ENCODE peak calls at places on chromosomes 16 and 17, in five cellular contexts. One of them, this sample, is unnamed.

GRCh38 chr17:46851029-46851741 is at the start of gene WNT9B:
- DNase-seq in IMR-90: no peak
- DNase-seq in neuronal stem cell: no peak
- DNase-seq in trophoblast cell: peak
- DNase-seq in H1: peak
- DNase-seq in this sample: no peak

GRCh38 chr17:16818821-16819683 is 129.0 kb downstream of the CCDC144A start:
- DNase-seq in IMR-90: no peak
- DNase-seq in neuronal stem cell: no peak
- DNase-seq in trophoblast cell: no peak
- DNase-seq in H1: no peak
- DNase-seq in this sample: no peak

GRCh38 chr17:70100983-70101382 is 26.0 kb downstream of the KCNJ16 start:
- DNase-seq in IMR-90: no peak
- DNase-seq in neuronal stem cell: no peak
- DNase-seq in trophoblast cell: no peak
- DNase-seq in H1: no peak
- DNase-seq in this sample: no peak

GRCh38 chr16:89742948-89743347 is 21.6 kb downstream of the ZNF276 start:
- DNase-seq in IMR-90: no peak
- DNase-seq in neuronal stem cell: no peak
- DNase-seq in trophoblast cell: no peak
- DNase-seq in H1: no peak
- DNase-seq in this sample: no peak

GRCh38 chr16:49027420-49027819 is 254.2 kb downstream of the CBLN1 start:
- DNase-seq in IMR-90: no peak
- DNase-seq in neuronal stem cell: no peak
- DNase-seq in trophoblast cell: no peak
- DNase-seq in H1: no peak
- DNase-seq in this sample: no peak

GRCh38 chr16:29308644-29309546 is 97.6 kb downstream of the NPIPB11 start:
- DNase-seq in IMR-90: no peak
- DNase-seq in neuronal stem cell: no peak
- DNase-seq in trophoblast cell: no peak
- DNase-seq in H1: no peak
- DNase-seq in this sample: no peak

GRCh38 chr16:1916654-1916990 is 1.6 kb downstream of the HS3ST6 start:
- DNase-seq in IMR-90: no peak
- DNase-seq in neuronal stem cell: no peak
- DNase-seq in trophoblast cell: no peak
- DNase-seq in H1: no peak
- DNase-seq in this sample: no peak

GRCh38 chr16:18983565-18984424 is at the start of gene TMC7:
- DNase-seq in IMR-90: peak
- DNase-seq in neuronal stem cell: peak
- DNase-seq in trophoblast cell: peak
- DNase-seq in H1: peak
- DNase-seq in this sample: peak

GRCh38 chr17:42315402-42316156 is 27.3 kb downstream of the STAT5A start:
- DNase-seq in IMR-90: no peak
- DNase-seq in neuronal stem cell: no peak
- DNase-seq in trophoblast cell: no peak
- DNase-seq in H1: no peak
- DNase-seq in this sample: no peak

GRCh38 chr16:55555436-55555835 is 11.0 kb upstream of the CAPNS2 start:
- DNase-seq in IMR-90: peak
- DNase-seq in neuronal stem cell: no peak
- DNase-seq in trophoblast cell: peak
- DNase-seq in H1: no peak
- DNase-seq in this sample: no peak

GRCh38 chr17:31437720-31438400 is 46.4 kb downstream of the RAB11FIP4 start:
- DNase-seq in IMR-90: no peak
- DNase-seq in neuronal stem cell: no peak
- DNase-seq in trophoblast cell: no peak
- DNase-seq in H1: no peak
- DNase-seq in this sample: no peak

GRCh38 chr16:14302031-14302398 is 230.9 kb downstream of the MRTFB start:
- DNase-seq in IMR-90: peak
- DNase-seq in neuronal stem cell: no peak
- DNase-seq in trophoblast cell: peak
- DNase-seq in H1: no peak
- DNase-seq in this sample: peak

GRCh38 chr17:11461993-11462548 is 136.2 kb upstream of the DNAH9 start:
- DNase-seq in IMR-90: no peak
- DNase-seq in neuronal stem cell: no peak
- DNase-seq in trophoblast cell: no peak
- DNase-seq in H1: no peak
- DNase-seq in this sample: no peak

GRCh38 chr16:77403732-77404131 is 31.1 kb downstream of the ADAMTS18 start:
- DNase-seq in IMR-90: no peak
- DNase-seq in neuronal stem cell: no peak
- DNase-seq in trophoblast cell: no peak
- DNase-seq in H1: no peak
- DNase-seq in this sample: no peak

GRCh38 chr16:28204211-28204610 is 7.6 kb downstream of the XPO6 start:
- DNase-seq in IMR-90: no peak
- DNase-seq in neuronal stem cell: no peak
- DNase-seq in trophoblast cell: no peak
- DNase-seq in H1: no peak
- DNase-seq in this sample: no peak

GRCh38 chr16:80150978-80151705 is 389.7 kb upstream of the DYNLRB2 start:
- DNase-seq in IMR-90: peak
- DNase-seq in neuronal stem cell: no peak
- DNase-seq in trophoblast cell: no peak
- DNase-seq in H1: no peak
- DNase-seq in this sample: no peak

GRCh38 chr16:86611958-86612357 is 33.6 kb downstream of the FOXL1 start:
- DNase-seq in IMR-90: no peak
- DNase-seq in neuronal stem cell: no peak
- DNase-seq in trophoblast cell: no peak
- DNase-seq in H1: no peak
- DNase-seq in this sample: peak

GRCh38 chr17:73436966-73437365 is 125.2 kb upstream of the CDC42EP4 start:
- DNase-seq in IMR-90: peak
- DNase-seq in neuronal stem cell: no peak
- DNase-seq in trophoblast cell: no peak
- DNase-seq in H1: no peak
- DNase-seq in this sample: peak

GRCh38 chr16:19833176-19833575 is 51.5 kb downstream of the GPRC5B start:
- DNase-seq in IMR-90: no peak
- DNase-seq in neuronal stem cell: no peak
- DNase-seq in trophoblast cell: no peak
- DNase-seq in H1: no peak
- DNase-seq in this sample: no peak

GRCh38 chr16:67389911-67390815 is 3.1 kb downstream of the TPPP3 start:
- DNase-seq in IMR-90: no peak
- DNase-seq in neuronal stem cell: no peak
- DNase-seq in trophoblast cell: peak
- DNase-seq in H1: no peak
- DNase-seq in this sample: no peak

GRCh38 chr17:81459224-81459623 is 53.4 kb downstream of the ACTG1 start:
- DNase-seq in IMR-90: no peak
- DNase-seq in neuronal stem cell: no peak
- DNase-seq in trophoblast cell: peak
- DNase-seq in H1: no peak
- DNase-seq in this sample: no peak

GRCh38 chr16:87434146-87434667 is 42.1 kb downstream of the MAP1LC3B start:
- DNase-seq in IMR-90: no peak
- DNase-seq in neuronal stem cell: no peak
- DNase-seq in trophoblast cell: no peak
- DNase-seq in H1: no peak
- DNase-seq in this sample: no peak

GRCh38 chr16:67673712-67674580 is 7.3 kb downstream of the C16orf86 start:
- DNase-seq in IMR-90: no peak
- DNase-seq in neuronal stem cell: no peak
- DNase-seq in trophoblast cell: no peak
- DNase-seq in H1: no peak
- DNase-seq in this sample: no peak

GRCh38 chr16:53098526-53099317 is 43.9 kb downstream of the CHD9 start:
- DNase-seq in IMR-90: peak
- DNase-seq in neuronal stem cell: peak
- DNase-seq in trophoblast cell: peak
- DNase-seq in H1: peak
- DNase-seq in this sample: peak

GRCh38 chr16:53099318-53100130 is 44.7 kb downstream of the CHD9 start:
- DNase-seq in IMR-90: peak
- DNase-seq in neuronal stem cell: peak
- DNase-seq in trophoblast cell: peak
- DNase-seq in H1: peak
- DNase-seq in this sample: peak

GRCh38 chr16:53103811-53104210 is 49.0 kb downstream of the CHD9 start:
- DNase-seq in IMR-90: no peak
- DNase-seq in neuronal stem cell: no peak
- DNase-seq in trophoblast cell: peak
- DNase-seq in H1: no peak
- DNase-seq in this sample: no peak

GRCh38 chr16:53100131-53100748 is 45.4 kb downstream of the CHD9 start:
- DNase-seq in IMR-90: no peak
- DNase-seq in neuronal stem cell: no peak
- DNase-seq in trophoblast cell: no peak
- DNase-seq in H1: no peak
- DNase-seq in this sample: no peak

DNA sequence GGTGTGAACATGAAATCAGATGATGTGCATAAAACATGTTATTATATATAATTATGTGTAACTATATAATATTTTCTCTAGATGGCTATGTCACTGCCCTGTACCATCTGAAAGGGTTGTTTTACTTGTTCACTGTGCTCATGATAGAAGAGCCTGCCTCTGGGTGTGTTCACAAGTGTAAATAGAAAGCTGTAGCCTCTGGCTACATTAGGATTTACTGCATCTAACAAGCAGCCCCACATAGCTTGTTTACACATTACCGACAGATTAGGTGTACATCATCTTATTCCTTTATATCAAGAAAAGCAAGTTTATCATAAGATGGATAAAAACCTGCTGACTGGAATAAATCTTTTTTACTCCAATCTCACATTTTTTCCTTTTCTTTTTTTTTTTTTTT is 46.1 kb downstream of the CHD9 start:
- DNase-seq in IMR-90: no peak
- DNase-seq in neuronal stem cell: no peak
- DNase-seq in trophoblast cell: no peak
- DNase-seq in H1: no peak
- DNase-seq in this sample: no peak
- H2AK5ac ChIP-seq in IMR-90: no peak
- H2AK5ac ChIP-seq in neuronal stem cell: no peak
- H2AK5ac ChIP-seq in trophoblast cell: no peak
- H2AK5ac ChIP-seq in H1: no peak
- H2AK5ac ChIP-seq in this sample: no peak

GRCh38 chr17:7844292-7845154 is 10.3 kb upstream of the TMEM88 start:
- DNase-seq in IMR-90: peak
- DNase-seq in neuronal stem cell: peak
- DNase-seq in trophoblast cell: peak
- DNase-seq in H1: peak
- DNase-seq in this sample: peak

GRCh38 chr17:7843536-7844291 is 9.7 kb downstream of the KDM6B start:
- DNase-seq in IMR-90: peak
- DNase-seq in neuronal stem cell: peak
- DNase-seq in trophoblast cell: peak
- DNase-seq in H1: peak
- DNase-seq in this sample: peak

GRCh38 chr17:7842380-7842949 is 8.4 kb downstream of the KDM6B start:
- DNase-seq in IMR-90: peak
- DNase-seq in neuronal stem cell: no peak
- DNase-seq in trophoblast cell: peak
- DNase-seq in H1: peak
- DNase-seq in this sample: peak

GRCh38 chr17:7841622-7842379 is 7.8 kb downstream of the KDM6B start:
- DNase-seq in IMR-90: peak
- DNase-seq in neuronal stem cell: peak
- DNase-seq in trophoblast cell: peak
- DNase-seq in H1: peak
- DNase-seq in this sample: peak

DNA sequence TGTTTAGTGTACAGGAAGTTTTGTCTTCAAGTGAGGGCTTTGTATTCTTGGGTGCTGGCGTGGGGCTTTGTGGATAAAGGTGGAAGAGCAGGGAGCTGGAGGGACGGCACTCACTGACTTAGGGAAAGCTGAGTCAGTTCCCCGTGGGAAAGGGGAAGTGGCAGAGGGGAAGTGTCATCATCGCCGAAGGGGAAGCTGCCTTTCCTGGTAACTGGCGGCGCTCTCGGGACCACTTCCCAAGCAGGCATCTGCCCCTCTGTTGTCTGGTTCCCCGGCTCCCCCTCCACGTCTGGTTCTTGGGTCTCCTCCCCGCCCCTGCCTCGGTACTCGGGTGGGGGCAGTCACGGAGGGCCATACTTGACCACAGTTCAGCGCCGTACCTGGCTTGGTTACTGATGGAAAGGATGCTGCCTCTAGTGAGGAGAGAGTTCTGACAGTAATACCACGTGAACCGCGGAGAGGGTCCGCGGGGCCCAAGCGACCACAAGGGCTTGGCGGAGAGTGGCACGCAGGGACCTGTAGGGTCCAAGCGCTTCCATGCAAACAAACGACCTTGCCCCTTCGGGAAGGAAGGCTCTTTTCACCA is 9.0 kb downstream of the KDM6B start:
- DNase-seq in IMR-90: peak
- DNase-seq in neuronal stem cell: no peak
- DNase-seq in trophoblast cell: peak
- DNase-seq in H1: peak
- DNase-seq in this sample: peak
- H3K23ac ChIP-seq in IMR-90: peak
- H3K23ac ChIP-seq in neuronal stem cell: peak
- H3K23ac ChIP-seq in trophoblast cell: peak
- H3K23ac ChIP-seq in H1: no peak
- H3K23ac ChIP-seq in this sample: no peak

DNA sequence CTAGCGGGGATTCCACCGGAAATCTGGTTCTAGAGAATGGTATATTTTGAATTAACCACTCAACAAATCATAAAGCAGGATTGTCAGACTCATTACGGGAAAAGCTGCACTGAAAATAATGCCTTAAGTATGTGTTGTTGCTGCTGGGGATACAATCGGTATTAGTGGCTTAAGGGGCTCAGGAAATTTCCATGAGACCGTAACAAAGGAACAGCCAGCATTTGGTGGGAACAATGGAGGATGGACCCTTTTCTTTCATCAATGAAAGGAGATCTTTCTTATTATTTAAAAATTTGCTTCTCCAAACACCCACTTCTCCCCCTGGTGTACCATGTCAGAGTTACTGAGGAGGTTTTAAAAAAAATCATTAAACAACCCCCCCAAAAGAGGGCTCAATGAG is 342.6 kb upstream of the ZFHX3 start:
- DNase-seq in IMR-90: no peak
- DNase-seq in neuronal stem cell: no peak
- DNase-seq in trophoblast cell: no peak
- DNase-seq in H1: no peak
- DNase-seq in this sample: no peak
- H3K27ac ChIP-seq in IMR-90: no peak
- H3K27ac ChIP-seq in neuronal stem cell: no peak
- H3K27ac ChIP-seq in trophoblast cell: no peak
- H3K27ac ChIP-seq in H1: no peak
- H3K27ac ChIP-seq in this sample: no peak

GRCh38 chr17:18172528-18173278 is 10.9 kb upstream of the ALKBH5 start:
- DNase-seq in IMR-90: peak
- DNase-seq in neuronal stem cell: no peak
- DNase-seq in trophoblast cell: no peak
- DNase-seq in H1: no peak
- DNase-seq in this sample: no peak
- H2AK5ac ChIP-seq in IMR-90: no peak
- H2AK5ac ChIP-seq in neuronal stem cell: no peak
- H2AK5ac ChIP-seq in trophoblast cell: no peak
- H2AK5ac ChIP-seq in H1: no peak
- H2AK5ac ChIP-seq in this sample: no peak